ENCODE peak calls at places on chromosome 3, in eight cellular contexts. F is T-helper 9 cell; X is adrenal gland; J is uterus; L is brain pericyte; P is fibroblast of the aortic adventitia; E is thoracic aorta; K is stimulated activated CD4-positive, alpha-beta T cell treated with anti-CD3 and anti-CD28 coated beads, Interleukin-4, amount 100 ng/mL, for 1 hour. T is an unnamed sample.

GRCh38 chr3:165158011-165158410 is 38.2 kb downstream of the SLITRK3 start:
- DNase-seq in L (no peak), E (no peak), P (no peak), K (no peak), X (no peak), F (no peak), J (no peak), T (no peak)

GRCh38 chr3:148896062-148896461 is 31.0 kb downstream of the CPA3 start:
- DNase-seq in X (no peak), L (no peak), K (no peak), F (no peak), E (no peak), P (no peak), J (no peak), T (no peak)

GRCh38 chr3:39724233-39724846 is 85.1 kb upstream of the MYRIP start:
- DNase-seq in L (no peak), F (no peak), X (no peak), E (no peak), K (no peak), J (no peak), P (peak), T (peak)

GRCh38 chr3:35739964-35740527 is 100.7 kb downstream of the ARPP21 start:
- DNase-seq in L (no peak), X (no peak), K (no peak), E (no peak), F (no peak), P (no peak), J (no peak), T (no peak)

GRCh38 chr3:54538346-54538745 is 389.5 kb downstream of the LRTM1 start:
- DNase-seq in P (no peak), X (no peak), J (no peak), L (no peak), E (no peak), F (no peak), K (no peak), T (no peak)

GRCh38 chr3:189554868-189555557 is 76.2 kb upstream of the TP63 start:
- DNase-seq in E (no peak), J (no peak), P (no peak), K (no peak), X (no peak), F (no peak), L (no peak), T (no peak)

GRCh38 chr3:59970384-59970783 is 920.6 kb upstream of the CFAP20DC start:
- DNase-seq in P (no peak), F (no peak), X (no peak), E (no peak), K (no peak), J (no peak), L (no peak), T (no peak)

GRCh38 chr3:41920406-41920970 is 41.4 kb downstream of the ULK4 start:
- DNase-seq in K (no peak), F (no peak), X (no peak), P (no peak), J (no peak), L (no peak), E (no peak), T (no peak)

GRCh38 chr3:138862924-138863775 is 28.4 kb upstream of the PIK3CB start:
- DNase-seq in X (peak), F (no peak), J (no peak), E (no peak), L (no peak), P (peak), K (no peak), T (peak)

GRCh38 chr3:85074003-85074402 is 115.2 kb downstream of the CADM2 start:
- DNase-seq in E (no peak), L (no peak), K (no peak), J (no peak), P (no peak), X (no peak), F (no peak), T (no peak)

GRCh38 chr3:152419748-152420147 is 151.0 kb downstream of the MBNL1 start:
- DNase-seq in E (no peak), P (no peak), K (no peak), X (no peak), J (no peak), F (no peak), L (no peak), T (no peak)

GRCh38 chr3:118402971-118403370 is 631.7 kb downstream of the IGSF11 start:
- DNase-seq in P (no peak), K (no peak), F (no peak), J (no peak), L (no peak), X (no peak), E (no peak), T (no peak)

GRCh38 chr3:9852528-9852927 is 8.7 kb upstream of the RPUSD3 start:
- DNase-seq in P (no peak), K (no peak), J (no peak), X (no peak), F (no peak), L (no peak), E (no peak), T (no peak)

GRCh38 chr3:12994357-12994606 is 78.9 kb downstream of the IQSEC1 start:
- DNase-seq in J (peak), L (no peak), E (no peak), P (no peak), F (no peak), X (peak), K (peak), T (no peak)

GRCh38 chr3:128787256-128788253 is 61.6 kb downstream of the RAB7A start:
- DNase-seq in X (no peak), F (peak), J (no peak), L (no peak), P (peak), E (no peak), K (no peak), T (peak)

GRCh38 chr3:193800138-193801043 is 207.4 kb downstream of the OPA1 start:
- DNase-seq in P (no peak), J (no peak), F (no peak), X (no peak), K (no peak), L (no peak), E (no peak), T (no peak)

GRCh38 chr3:66427352-66427751 is 73.5 kb downstream of the LRIG1 start:
- DNase-seq in P (no peak), F (no peak), K (no peak), J (no peak), X (no peak), L (no peak), E (no peak), T (no peak)

GRCh38 chr3:188472331-188472730 is 318.4 kb downstream of the LPP start:
- DNase-seq in P (peak), F (no peak), E (no peak), X (no peak), J (no peak), L (no peak), K (no peak), T (no peak)

GRCh38 chr3:101574388-101575156 is 592 bp downstream of the PCNP start:
- DNase-seq in X (peak), K (no peak), J (peak), P (peak), F (peak), E (peak), L (peak), T (peak)

GRCh38 chr3:184354121-184354728 is 7.2 kb downstream of the CLCN2 start:
- DNase-seq in E (no peak), L (no peak), P (no peak), K (peak), F (peak), J (peak), X (no peak), T (peak)

GRCh38 chr3:142568393-142569017 is 10.0 kb downstream of the ATR start:
- DNase-seq in L (no peak), E (no peak), P (no peak), F (no peak), J (no peak), X (no peak), K (no peak), T (no peak)

GRCh38 chr3:19107719-19108118 is 40.6 kb upstream of the KCNH8 start:
- DNase-seq in K (no peak), J (no peak), P (no peak), X (no peak), E (no peak), F (no peak), L (no peak), T (no peak)

GRCh38 chr3:123289336-123290106 is 87.8 kb downstream of the SEC22A start:
- DNase-seq in J (no peak), X (no peak), K (no peak), P (no peak), L (no peak), F (no peak), E (no peak), T (no peak)

GRCh38 chr3:157261000-157261399 is 101.1 kb upstream of the CCNL1 start:
- DNase-seq in J (no peak), K (no peak), L (no peak), X (no peak), E (no peak), F (no peak), P (peak), T (peak)

GRCh38 chr3:125593991-125594574 is 1.2 kb downstream of the OSBPL11 start:
- DNase-seq in F (no peak), K (no peak), L (no peak), P (peak), J (no peak), X (no peak), E (no peak), T (no peak)

GRCh38 chr3:105829879-105830622 is 38.8 kb downstream of the CBLB start:
- DNase-seq in P (no peak), X (no peak), L (no peak), J (no peak), K (peak), F (no peak), E (no peak), T (peak)

GRCh38 chr3:127157181-127157828 is 35.6 kb upstream of the PRR23E start:
- DNase-seq in F (no peak), L (no peak), K (no peak), E (no peak), X (no peak), P (no peak), J (peak), T (no peak)

GRCh38 chr3:39531681-39532080 is 64.2 kb downstream of the MOBP start:
- DNase-seq in P (peak), X (no peak), F (no peak), E (peak), K (no peak), L (no peak), J (no peak), T (peak)

GRCh38 chr3:127534564-127534963 is 56.0 kb downstream of the TPRA1 start:
- DNase-seq in E (no peak), P (no peak), X (no peak), J (no peak), F (no peak), K (no peak), L (no peak), T (no peak)

GRCh38 chr3:50708620-50709019 is 33.9 kb downstream of the DOCK3 start:
- DNase-seq in L (no peak), P (no peak), F (no peak), E (no peak), X (peak), K (peak), J (no peak), T (no peak)